ENCODE peak calls at places on chromosomes 16 and 17, in six cellular contexts. One of them, this sample, is unnamed.

GRCh38 chr16:49454426-49455180 is 81.0 kb downstream of the C16orf78 start:
- DNase-seq in ovary: no peak
- DNase-seq in uterus: peak; percentile 3
- DNase-seq in IMR-90: no peak
- DNase-seq in breast epithelium: no peak
- DNase-seq in transverse colon: no peak
- DNase-seq in this sample: no peak

GRCh38 chr16:901149-901548 is 69.6 kb downstream of the LMF1 start:
- DNase-seq in ovary: no peak
- DNase-seq in uterus: no peak
- DNase-seq in IMR-90: no peak
- DNase-seq in breast epithelium: no peak
- DNase-seq in transverse colon: no peak
- DNase-seq in this sample: no peak

GRCh38 chr16:19524356-19524865 is 669 bp downstream of the CCP110 start:
- DNase-seq in ovary: no peak
- DNase-seq in uterus: no peak
- DNase-seq in IMR-90: no peak
- DNase-seq in breast epithelium: no peak
- DNase-seq in transverse colon: no peak
- DNase-seq in this sample: no peak

GRCh38 chr16:77868052-77868451 is 79.7 kb downstream of the VAT1L start:
- DNase-seq in ovary: no peak
- DNase-seq in uterus: no peak
- DNase-seq in IMR-90: no peak
- DNase-seq in breast epithelium: no peak
- DNase-seq in transverse colon: no peak
- DNase-seq in this sample: no peak

GRCh38 chr16:25896412-25896811 is 204.7 kb downstream of the HS3ST4 start:
- DNase-seq in ovary: no peak
- DNase-seq in uterus: no peak
- DNase-seq in IMR-90: no peak
- DNase-seq in breast epithelium: no peak
- DNase-seq in transverse colon: no peak
- DNase-seq in this sample: peak; percentile 38

GRCh38 chr17:16932156-16932555 is 39.8 kb downstream of the TNFRSF13B start:
- DNase-seq in ovary: no peak
- DNase-seq in uterus: no peak
- DNase-seq in IMR-90: no peak
- DNase-seq in breast epithelium: no peak
- DNase-seq in transverse colon: no peak
- DNase-seq in this sample: no peak

GRCh38 chr17:70098030-70098429 is 23.0 kb downstream of the KCNJ16 start:
- DNase-seq in ovary: no peak
- DNase-seq in uterus: no peak
- DNase-seq in IMR-90: no peak
- DNase-seq in breast epithelium: no peak
- DNase-seq in transverse colon: no peak
- DNase-seq in this sample: no peak

GRCh38 chr16:24977673-24978065 is 37.5 kb downstream of the ARHGAP17 start:
- DNase-seq in ovary: no peak
- DNase-seq in uterus: no peak
- DNase-seq in IMR-90: peak; percentile 83
- DNase-seq in breast epithelium: no peak
- DNase-seq in transverse colon: no peak
- DNase-seq in this sample: no peak

GRCh38 chr17:59706900-59707181 is 389 bp downstream of the PTRH2 start:
- DNase-seq in ovary: no peak
- DNase-seq in uterus: no peak
- DNase-seq in IMR-90: no peak
- DNase-seq in breast epithelium: no peak
- DNase-seq in transverse colon: no peak
- DNase-seq in this sample: no peak

GRCh38 chr16:89376812-89377445 is 113.4 kb downstream of the ANKRD11 start:
- DNase-seq in ovary: no peak
- DNase-seq in uterus: no peak
- DNase-seq in IMR-90: no peak
- DNase-seq in breast epithelium: no peak
- DNase-seq in transverse colon: no peak
- DNase-seq in this sample: peak; percentile 62

GRCh38 chr17:31310877-31311276 is 3.0 kb downstream of the EVI2B start:
- DNase-seq in ovary: no peak
- DNase-seq in uterus: no peak
- DNase-seq in IMR-90: no peak
- DNase-seq in breast epithelium: no peak
- DNase-seq in transverse colon: peak; percentile 25
- DNase-seq in this sample: no peak

GRCh38 chr17:34173221-34173620 is 81.9 kb upstream of the CCL2 start:
- DNase-seq in ovary: no peak
- DNase-seq in uterus: no peak
- DNase-seq in IMR-90: peak; percentile 83
- DNase-seq in breast epithelium: no peak
- DNase-seq in transverse colon: no peak
- DNase-seq in this sample: no peak

GRCh38 chr17:48530887-48531272 is at the start of gene HOXB1:
- DNase-seq in ovary: no peak
- DNase-seq in uterus: no peak
- DNase-seq in IMR-90: no peak
- DNase-seq in breast epithelium: no peak
- DNase-seq in transverse colon: no peak
- DNase-seq in this sample: no peak

GRCh38 chr16:50718061-50718760 is 23.7 kb upstream of the CYLD start:
- DNase-seq in ovary: no peak
- DNase-seq in uterus: no peak
- DNase-seq in IMR-90: peak; percentile 36
- DNase-seq in breast epithelium: no peak
- DNase-seq in transverse colon: no peak
- DNase-seq in this sample: no peak

GRCh38 chr17:34242553-34242952 is 12.5 kb upstream of the CCL2 start:
- DNase-seq in ovary: no peak
- DNase-seq in uterus: no peak
- DNase-seq in IMR-90: no peak
- DNase-seq in breast epithelium: no peak
- DNase-seq in transverse colon: no peak
- DNase-seq in this sample: no peak

GRCh38 chr17:44747566-44747965 is 11.2 kb upstream of the ADAM11 start:
- DNase-seq in ovary: no peak
- DNase-seq in uterus: no peak
- DNase-seq in IMR-90: no peak
- DNase-seq in breast epithelium: no peak
- DNase-seq in transverse colon: no peak
- DNase-seq in this sample: no peak

GRCh38 chr17:7258731-7259554 is 3.3 kb downstream of the CLDN7 start:
- DNase-seq in ovary: no peak
- DNase-seq in uterus: no peak
- DNase-seq in IMR-90: peak; percentile 27
- DNase-seq in breast epithelium: peak; percentile 78
- DNase-seq in transverse colon: peak; percentile 85
- DNase-seq in this sample: peak; percentile 78

GRCh38 chr16:11128211-11129123 is 127.5 kb downstream of the SOCS1 start:
- DNase-seq in ovary: peak; percentile 32
- DNase-seq in uterus: peak; percentile 72
- DNase-seq in IMR-90: peak; percentile 79
- DNase-seq in breast epithelium: no peak
- DNase-seq in transverse colon: no peak
- DNase-seq in this sample: no peak

GRCh38 chr16:51576498-51576897 is 425.4 kb upstream of the SALL1 start:
- DNase-seq in ovary: no peak
- DNase-seq in uterus: no peak
- DNase-seq in IMR-90: no peak
- DNase-seq in breast epithelium: no peak
- DNase-seq in transverse colon: no peak
- DNase-seq in this sample: no peak

GRCh38 chr17:78185981-78186688 is 717 bp downstream of the TK1 start:
- DNase-seq in ovary: peak; percentile 38
- DNase-seq in uterus: peak; percentile 31
- DNase-seq in IMR-90: no peak
- DNase-seq in breast epithelium: no peak
- DNase-seq in transverse colon: peak; percentile 74
- DNase-seq in this sample: no peak

GRCh38 chr16:23505180-23505665 is 5.1 kb downstream of the GGA2 start:
- DNase-seq in ovary: no peak
- DNase-seq in uterus: no peak
- DNase-seq in IMR-90: no peak
- DNase-seq in breast epithelium: no peak
- DNase-seq in transverse colon: no peak
- DNase-seq in this sample: no peak

GRCh38 chr17:76644995-76645394 is 1.4 kb upstream of the ST6GALNAC1 start:
- DNase-seq in ovary: no peak
- DNase-seq in uterus: no peak
- DNase-seq in IMR-90: no peak
- DNase-seq in breast epithelium: no peak
- DNase-seq in transverse colon: peak; percentile 54
- DNase-seq in this sample: peak; percentile 39

GRCh38 chr17:76645481-76645880 is 1.9 kb upstream of the ST6GALNAC1 start:
- DNase-seq in ovary: no peak
- DNase-seq in uterus: no peak
- DNase-seq in IMR-90: no peak
- DNase-seq in breast epithelium: no peak
- DNase-seq in transverse colon: peak; percentile 47
- DNase-seq in this sample: peak; percentile 39

GRCh38 chr17:76642994-76643393 is 563 bp downstream of the ST6GALNAC1 start:
- DNase-seq in ovary: no peak
- DNase-seq in uterus: no peak
- DNase-seq in IMR-90: no peak
- DNase-seq in breast epithelium: no peak
- DNase-seq in transverse colon: no peak
- DNase-seq in this sample: no peak

GRCh38 chr17:76642032-76642561 is 1.5 kb downstream of the ST6GALNAC1 start:
- DNase-seq in ovary: no peak
- DNase-seq in uterus: no peak
- DNase-seq in IMR-90: no peak
- DNase-seq in breast epithelium: no peak
- DNase-seq in transverse colon: no peak
- DNase-seq in this sample: no peak

GRCh38 chr17:76643553-76644148 is at the start of gene ST6GALNAC1:
- DNase-seq in ovary: no peak
- DNase-seq in uterus: no peak
- DNase-seq in IMR-90: no peak
- DNase-seq in breast epithelium: no peak
- DNase-seq in transverse colon: peak; percentile 88
- DNase-seq in this sample: no peak
- TF ChIP-seq POLR2A in ovary: no peak
- TF ChIP-seq POLR2A in uterus: no peak
- TF ChIP-seq POLR2A in IMR-90: no peak
- TF ChIP-seq POLR2A in breast epithelium: no peak
- TF ChIP-seq POLR2A in transverse colon: peak; percentile 96
- TF ChIP-seq POLR2A in this sample: no peak

GRCh38 chr16:9625122-9625521 is 533.7 kb downstream of the HAPSTR1 start:
- DNase-seq in ovary: no peak
- DNase-seq in uterus: no peak
- DNase-seq in IMR-90: no peak
- DNase-seq in breast epithelium: no peak
- DNase-seq in transverse colon: no peak
- DNase-seq in this sample: peak; percentile 29
- H3K4me1 ChIP-seq in ovary: no peaks in the 10 kb centered on the region
- H3K4me1 ChIP-seq in uterus: no peaks in the 10 kb centered on the region
- H3K4me1 ChIP-seq in IMR-90: no peaks in the 10 kb centered on the region
- H3K4me1 ChIP-seq in breast epithelium: no peaks in the 10 kb centered on the region
- H3K4me1 ChIP-seq in transverse colon: no peaks in the 10 kb centered on the region
- H3K4me1 ChIP-seq in this sample: peaks cover 10% of the 10 kb centered on the region

GRCh38 chr17:81401727-81402529 is 6.7 kb downstream of the BAHCC1 start:
- DNase-seq in ovary: no peak
- DNase-seq in uterus: no peak
- DNase-seq in IMR-90: no peak
- DNase-seq in breast epithelium: no peak
- DNase-seq in transverse colon: peak; percentile 55
- DNase-seq in this sample: peak; percentile 43

GRCh38 chr17:81400939-81401726 is 5.9 kb downstream of the BAHCC1 start:
- DNase-seq in ovary: no peak
- DNase-seq in uterus: no peak
- DNase-seq in IMR-90: no peak
- DNase-seq in breast epithelium: no peak
- DNase-seq in transverse colon: no peak
- DNase-seq in this sample: no peak

GRCh38 chr17:81398855-81399451 is 3.7 kb downstream of the BAHCC1 start:
- DNase-seq in ovary: no peak
- DNase-seq in uterus: no peak
- DNase-seq in IMR-90: no peak
- DNase-seq in breast epithelium: no peak
- DNase-seq in transverse colon: no peak
- DNase-seq in this sample: peak; percentile 36

GRCh38 chr17:81399481-81400153 is 4.4 kb downstream of the BAHCC1 start:
- DNase-seq in ovary: no peak
- DNase-seq in uterus: no peak
- DNase-seq in IMR-90: no peak
- DNase-seq in breast epithelium: no peak
- DNase-seq in transverse colon: no peak
- DNase-seq in this sample: peak; percentile 48

GRCh38 chr17:81400154-81400938 is 5.1 kb downstream of the BAHCC1 start:
- DNase-seq in ovary: no peak
- DNase-seq in uterus: no peak
- DNase-seq in IMR-90: peak; percentile 60
- DNase-seq in breast epithelium: no peak
- DNase-seq in transverse colon: no peak
- DNase-seq in this sample: peak; percentile 65
- TF ChIP-seq POLR2A in ovary: no peak
- TF ChIP-seq POLR2A in uterus: no peak
- TF ChIP-seq POLR2A in IMR-90: no peak
- TF ChIP-seq POLR2A in breast epithelium: no peak
- TF ChIP-seq POLR2A in transverse colon: no peak
- TF ChIP-seq POLR2A in this sample: no peak

GRCh38 chr16:17357302-17358062 is 113.3 kb downstream of the XYLT1 start:
- DNase-seq in ovary: no peak
- DNase-seq in uterus: no peak
- DNase-seq in IMR-90: no peak
- DNase-seq in breast epithelium: no peak
- DNase-seq in transverse colon: no peak
- DNase-seq in this sample: no peak

GRCh38 chr16:17360810-17361209 is 110.0 kb downstream of the XYLT1 start:
- DNase-seq in ovary: no peak
- DNase-seq in uterus: no peak
- DNase-seq in IMR-90: no peak
- DNase-seq in breast epithelium: no peak
- DNase-seq in transverse colon: no peak
- DNase-seq in this sample: no peak

GRCh38 chr16:17359778-17360177 is 111.0 kb downstream of the XYLT1 start:
- DNase-seq in ovary: no peak
- DNase-seq in uterus: no peak
- DNase-seq in IMR-90: peak; percentile 70
- DNase-seq in breast epithelium: no peak
- DNase-seq in transverse colon: no peak
- DNase-seq in this sample: no peak

GRCh38 chr16:17358350-17358749 is 112.4 kb downstream of the XYLT1 start:
- DNase-seq in ovary: no peak
- DNase-seq in uterus: no peak
- DNase-seq in IMR-90: no peak
- DNase-seq in breast epithelium: no peak
- DNase-seq in transverse colon: no peak
- DNase-seq in this sample: no peak

DNA sequence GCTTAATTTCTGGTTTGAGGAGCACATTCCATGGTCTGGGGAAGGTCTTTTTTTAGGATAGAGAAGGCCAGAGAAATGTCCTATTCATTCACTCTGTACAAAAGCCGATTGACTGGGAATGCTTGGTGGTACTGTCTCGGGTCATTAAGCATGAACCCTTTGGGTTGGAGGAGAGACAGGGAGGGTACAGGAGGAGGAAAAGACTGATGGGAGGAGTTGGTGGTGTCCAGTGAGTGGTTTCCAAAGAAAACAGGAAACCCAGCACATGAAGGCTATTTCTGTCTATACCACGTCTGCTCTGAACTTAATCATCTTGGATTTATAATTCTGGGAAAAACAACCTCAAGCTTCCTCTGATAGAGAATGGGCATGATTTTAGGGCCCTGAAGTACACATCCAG is 111.9 kb downstream of the XYLT1 start:
- DNase-seq in ovary: no peak
- DNase-seq in uterus: no peak
- DNase-seq in IMR-90: no peak
- DNase-seq in breast epithelium: no peak
- DNase-seq in transverse colon: no peak
- DNase-seq in this sample: no peak
- H3K4me1 ChIP-seq in ovary: peaks cover 1% of the 10 kb centered on the region
- H3K4me1 ChIP-seq in uterus: no peaks in the 10 kb centered on the region
- H3K4me1 ChIP-seq in IMR-90: peaks cover under 1% of the 10 kb centered on the region
- H3K4me1 ChIP-seq in breast epithelium: no peaks in the 10 kb centered on the region
- H3K4me1 ChIP-seq in transverse colon: peaks cover 4% of the 10 kb centered on the region
- H3K4me1 ChIP-seq in this sample: peaks cover 29% of the 10 kb centered on the region